ENCODE peak calls at places on chromosomes 2 and 18, in six cellular contexts. I is ovary, Z is dorsolateral prefrontal cortex, H is fibroblast of pulmonary artery, M is lower lobe of right lung, K is heart left ventricle. U is an unnamed sample.

GRCh38 chr2:189763908-189764661 is 1.5 kb upstream of the OSGEPL1 start:
- DNase-seq in M (no peak), I (no peak), Z (no peak), H (peak), K (no peak), U (peak)

GRCh38 chr2:47011696-47012095 is 96.1 kb upstream of the MCFD2 start:
- DNase-seq in K (no peak), Z (no peak), I (no peak), H (no peak), M (no peak), U (no peak)

GRCh38 chr18:8882632-8883408 is 177.5 kb downstream of the MTCL1 start:
- DNase-seq in M (no peak), K (no peak), I (no peak), Z (no peak), H (no peak), U (no peak)

GRCh38 chr18:7572837-7573236 is 5.7 kb downstream of the PTPRM start:
- DNase-seq in Z (no peak), I (no peak), M (no peak), K (no peak), H (no peak), U (no peak)

GRCh38 chr2:133941666-133942065 is 312.2 kb upstream of the MGAT5 start:
- DNase-seq in M (no peak), I (no peak), K (no peak), H (no peak), Z (no peak), U (no peak)

GRCh38 chr2:9251154-9252001 is 44.8 kb downstream of the ASAP2 start:
- DNase-seq in I (no peak), H (peak), K (no peak), M (no peak), Z (no peak), U (peak)

GRCh38 chr2:176830362-176830761 is 382.2 kb upstream of the HNRNPA3 start:
- DNase-seq in I (no peak), K (no peak), Z (no peak), M (no peak), H (no peak), U (no peak)

GRCh38 chr2:8481463-8482009 is 200.3 kb upstream of the ID2 start:
- DNase-seq in I (no peak), M (no peak), H (no peak), K (no peak), Z (no peak), U (no peak)

GRCh38 chr2:142722569-142722968 is 154.9 kb upstream of the KYNU start:
- DNase-seq in M (no peak), Z (no peak), I (no peak), H (peak), K (no peak), U (peak)

GRCh38 chr2:98768765-98769476 is 38.0 kb upstream of the MGAT4A start:
- DNase-seq in H (peak), Z (no peak), I (no peak), K (no peak), M (no peak), U (peak)

GRCh38 chr18:3604626-3605408 is 154.8 kb downstream of the TGIF1 start:
- DNase-seq in H (peak), K (no peak), Z (no peak), I (peak), M (no peak), U (peak)

GRCh38 chr2:227789803-227790202 is 23.8 kb upstream of the CCL20 start:
- DNase-seq in H (no peak), Z (no peak), M (no peak), K (no peak), I (no peak), U (no peak)

GRCh38 chr2:19851116-19851515 is 50.7 kb downstream of the TTC32 start:
- DNase-seq in K (no peak), M (no peak), Z (no peak), I (no peak), H (no peak), U (no peak)

GRCh38 chr2:142325870-142326269 is 195.1 kb upstream of the LRP1B start:
- DNase-seq in I (no peak), Z (no peak), H (no peak), K (no peak), M (no peak), U (no peak)

GRCh38 chr2:96098900-96099590 is 17.3 kb downstream of the ADRA2B start:
- DNase-seq in M (peak), H (no peak), I (no peak), K (peak), Z (peak), U (no peak)

GRCh38 chr2:75031171-75031570 is 72.7 kb downstream of the POLE4 start:
- DNase-seq in H (no peak), K (no peak), M (no peak), I (no peak), Z (no peak), U (no peak)

GRCh38 chr2:45207105-45207504 is 197.9 kb upstream of the SIX2 start:
- DNase-seq in M (no peak), K (no peak), I (no peak), Z (no peak), H (no peak), U (no peak)

GRCh38 chr18:1663879-1664705 is 759.4 kb downstream of the ADCYAP1 start:
- DNase-seq in K (peak), M (peak), Z (no peak), I (peak), H (peak), U (peak)

DNA sequence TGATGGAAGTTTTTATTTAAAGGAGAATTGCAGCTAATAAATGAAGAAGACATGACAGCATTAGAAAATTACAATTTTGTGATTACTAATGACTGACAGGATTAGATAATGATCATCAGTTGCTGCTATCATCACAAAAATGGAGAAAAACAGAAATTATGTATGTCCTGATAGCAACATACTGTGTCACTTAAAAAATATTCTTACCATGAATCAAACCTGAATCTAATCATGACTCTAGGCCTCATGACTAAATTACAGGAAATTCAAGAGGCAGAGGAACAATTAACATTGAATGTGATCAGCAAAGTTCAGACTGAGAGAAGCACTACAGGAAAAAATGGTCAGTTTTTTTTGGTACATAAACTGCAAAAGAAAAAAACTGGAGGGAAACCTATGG is 147.8 kb downstream of the PMAIP1 start:
- DNase-seq in Z (no peak), H (no peak), I (no peak), K (no peak), M (no peak), U (peak)
- H3K4me3 ChIP-seq in Z (no peak), H (no peak), I (no peak), K (no peak), M (no peak), U (no peak)

DNA sequence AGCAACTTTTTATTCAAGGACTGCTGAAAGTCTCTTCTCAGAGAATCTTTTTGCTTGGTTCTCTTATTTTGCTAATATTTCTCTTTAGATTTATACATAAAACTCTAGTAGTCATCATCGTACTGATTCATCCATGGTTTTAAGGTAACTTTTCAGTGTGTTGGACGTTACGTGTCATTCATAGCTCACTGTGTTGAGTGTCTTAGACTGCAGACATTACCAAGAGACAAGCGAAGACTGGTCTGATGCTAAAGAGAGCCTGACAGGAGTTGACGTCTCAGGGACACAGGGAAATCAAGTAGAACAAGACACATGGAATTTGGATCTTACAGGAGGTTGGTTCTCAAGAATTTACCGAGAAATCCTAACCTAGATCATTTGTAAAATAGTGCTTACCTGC is 25.5 kb downstream of the RBM44 start:
- DNase-seq in M (no peak), H (no peak), K (no peak), Z (no peak), I (no peak), U (no peak)
- TF ChIP-seq CTCF in M (no peak), H (no peak), K (no peak), Z (no peak), I (no peak), U (no peak)

GRCh38 chr2:223053431-223054192 is 1.6 kb downstream of the KCNE4 start:
- DNase-seq in K (no peak), I (peak), M (no peak), Z (no peak), H (no peak), U (no peak)
- H3K4me3 ChIP-seq in K (no peak), I (peak), M (peak), Z (peak), H (peak), U (peak)

GRCh38 chr2:56753182-56753581 is 569.4 kb downstream of the CCDC85A start:
- DNase-seq in Z (no peak), H (no peak), I (no peak), K (no peak), M (no peak), U (no peak)

GRCh38 chr2:56754627-56755026 is 570.8 kb downstream of the CCDC85A start:
- DNase-seq in I (no peak), Z (no peak), M (no peak), H (no peak), K (peak), U (no peak)

GRCh38 chr2:56743807-56744206 is 560.0 kb downstream of the CCDC85A start:
- DNase-seq in H (no peak), M (no peak), K (no peak), I (no peak), Z (no peak), U (no peak)

GRCh38 chr2:56754066-56754615 is 570.4 kb downstream of the CCDC85A start:
- DNase-seq in K (peak), I (no peak), M (no peak), H (no peak), Z (no peak), U (no peak)

GRCh38 chr2:56749152-56749752 is 565.5 kb downstream of the CCDC85A start:
- DNase-seq in I (no peak), M (no peak), Z (no peak), H (peak), K (no peak), U (peak)
- TF ChIP-seq CTCF in I (no peak), M (peak), Z (peak), H (peak), K (peak), U (peak)

GRCh38 chr18:76264851-76265250 is 230.2 kb downstream of the ZNF516 start:
- DNase-seq in Z (no peak), I (no peak), M (no peak), H (no peak), K (no peak), U (no peak)

GRCh38 chr18:76265375-76266225 is 229.4 kb downstream of the ZNF516 start:
- DNase-seq in M (peak), K (no peak), Z (no peak), I (peak), H (peak), U (peak)

GRCh38 chr18:76262956-76263955 is 231.8 kb downstream of the ZNF516 start:
- DNase-seq in M (no peak), K (no peak), I (peak), H (no peak), Z (no peak), U (no peak)

GRCh38 chr18:76264073-76264472 is 231.0 kb downstream of the ZNF516 start:
- DNase-seq in I (no peak), K (no peak), Z (no peak), M (no peak), H (no peak), U (no peak)

DNA sequence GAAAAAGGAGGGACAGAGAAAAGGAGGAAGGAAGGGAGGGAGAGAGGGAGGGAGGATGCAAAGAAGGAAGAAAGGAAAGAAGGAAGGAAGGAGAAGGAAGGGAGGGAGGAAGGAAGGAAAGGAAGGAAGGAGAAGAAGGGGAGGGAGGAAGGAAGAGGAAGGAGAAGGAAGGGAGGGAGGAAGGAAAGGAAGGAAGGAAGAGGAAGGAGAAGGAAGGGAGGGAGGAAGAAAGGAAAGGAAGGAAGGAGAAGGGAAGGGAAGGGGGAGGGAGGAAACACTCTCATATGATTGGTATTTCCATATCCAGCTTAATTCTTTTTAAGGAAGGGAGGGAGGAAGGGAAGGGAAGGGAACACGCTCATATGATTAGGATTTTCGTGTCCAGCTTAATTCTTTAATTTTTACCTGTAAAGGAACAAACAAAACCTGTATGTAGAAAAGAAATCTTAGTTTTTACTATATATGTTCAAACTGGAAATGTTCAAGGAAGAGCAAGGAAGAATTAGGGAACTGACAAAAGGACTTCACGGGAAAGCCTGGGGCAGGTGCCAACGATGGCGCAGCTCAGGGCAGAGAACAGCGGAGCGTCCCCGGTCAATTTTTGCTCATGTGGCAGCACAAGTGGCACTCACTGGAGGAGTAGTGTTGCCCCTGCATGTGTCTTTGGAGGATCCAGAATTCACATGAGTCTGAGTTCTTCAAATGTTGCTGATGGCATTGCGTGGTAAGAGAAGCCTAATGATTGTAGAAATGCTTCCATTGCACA is 228.6 kb downstream of the ZNF516 start:
- DNase-seq in Z (no peak), I (no peak), K (no peak), M (no peak), H (no peak), U (no peak)
- H3K4me3 ChIP-seq in Z (no peak), I (peak), K (no peak), M (peak), H (no peak), U (no peak)

GRCh38 chr2:38601061-38601460 is 1.7 kb downstream of the HNRNPLL start:
- DNase-seq in K (no peak), I (no peak), H (no peak), Z (no peak), M (no peak), U (no peak)

GRCh38 chr2:38601463-38602135 is 1.1 kb downstream of the HNRNPLL start:
- DNase-seq in K (no peak), M (no peak), Z (no peak), H (peak), I (no peak), U (peak)

GRCh38 chr2:38603402-38604265 is 906 bp upstream of the HNRNPLL start:
- DNase-seq in I (peak), Z (peak), M (peak), H (peak), K (peak), U (peak)

GRCh38 chr2:38602136-38602731 is 494 bp downstream of the HNRNPLL start:
- DNase-seq in M (peak), K (peak), I (peak), H (no peak), Z (peak), U (no peak)

GRCh38 chr2:38602732-38603401 is at the start of gene HNRNPLL:
- DNase-seq in K (peak), M (peak), H (peak), I (peak), Z (peak), U (peak)
- TF ChIP-seq CTCF in K (no peak), M (no peak), H (no peak), I (no peak), Z (no peak), U (no peak)

GRCh38 chr2:111062417-111062816 is 58.3 kb upstream of the BCL2L11 start:
- DNase-seq in I (no peak), M (no peak), Z (no peak), H (no peak), K (no peak), U (no peak)
- H3K4me3 ChIP-seq in I (no peak), M (no peak), Z (no peak), H (no peak), K (no peak), U (no peak)

DNA sequence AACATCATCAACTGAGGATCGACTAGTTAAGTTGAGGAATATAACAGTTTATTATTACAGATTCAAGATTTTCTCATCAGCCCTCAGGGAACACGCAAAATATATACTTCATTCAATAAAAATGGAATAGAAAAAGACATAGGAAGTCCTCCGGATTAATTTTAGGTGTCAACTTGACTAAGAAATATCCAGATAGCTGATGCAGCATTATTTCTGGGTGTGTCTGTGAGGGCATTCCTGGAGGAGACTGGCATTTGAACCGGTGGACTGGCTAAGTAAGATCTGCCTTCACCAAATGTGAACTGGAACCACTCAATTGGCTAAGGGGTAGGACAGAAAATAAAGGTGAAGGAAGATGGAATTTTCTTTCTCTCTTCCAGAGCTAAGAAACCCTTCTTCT is 845.3 kb downstream of the SOCS6 start:
- DNase-seq in H (no peak), I (no peak), K (no peak), Z (no peak), M (no peak), U (no peak)
- TF ChIP-seq CTCF in H (no peak), I (no peak), K (no peak), Z (no peak), M (no peak), U (no peak)

DNA sequence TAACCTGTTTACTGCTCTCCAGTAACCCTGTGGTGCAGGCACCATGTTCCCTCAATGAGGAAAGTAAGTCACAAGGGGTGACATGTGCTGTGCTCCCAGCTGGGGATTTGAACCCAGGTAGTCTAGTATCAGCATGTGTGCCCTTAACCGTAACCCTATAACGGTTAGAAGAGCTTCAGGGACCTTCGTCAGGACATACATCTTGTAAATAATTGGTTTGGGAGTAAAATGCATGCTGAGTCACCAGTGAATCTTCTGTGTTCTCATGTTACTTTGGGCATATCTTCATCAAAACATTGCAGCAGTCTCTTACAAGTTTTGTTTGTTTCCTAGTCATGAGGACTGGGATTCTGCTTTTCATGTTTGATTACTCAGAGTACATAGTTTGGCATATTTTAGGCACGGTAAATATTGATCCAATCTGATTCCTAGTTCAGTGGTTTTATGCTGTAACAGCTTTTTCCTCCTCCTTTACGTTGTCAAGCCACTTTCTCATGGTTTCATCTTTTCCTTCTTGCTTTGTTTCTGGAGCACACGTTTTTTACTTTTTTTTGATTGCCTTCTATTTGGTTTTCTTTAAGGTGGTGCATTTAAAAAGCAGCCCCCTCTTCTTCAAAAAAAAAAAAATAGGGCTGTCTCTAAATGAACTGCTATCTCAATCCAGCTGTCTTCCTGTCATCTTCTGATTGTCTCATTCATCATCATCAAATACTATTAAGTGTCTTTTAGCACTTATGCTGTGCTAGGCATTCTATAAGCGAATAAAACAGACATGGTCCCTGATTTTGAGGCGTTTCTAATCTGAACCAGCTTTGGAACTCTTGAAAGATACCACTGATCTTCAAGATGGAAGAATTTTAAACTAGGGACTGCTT is 50.4 kb downstream of the CLIP4 start:
- DNase-seq in M (no peak), Z (no peak), H (peak), I (no peak), K (no peak), U (peak)
- H3K4me3 ChIP-seq in M (no peak), Z (no peak), H (no peak), I (no peak), K (no peak), U (no peak)